ENCODE peak calls at places on chromosomes 1 and 21, in six cellular contexts. K, D, X, U, T and J are unnamed samples.

GRCh38 chr1:182913401-182913800 is 39.6 kb downstream of the SHCBP1L start:
- DNase-seq in K (no peak), D (no peak), X (no peak), U (no peak), T (no peak), J (no peak)

GRCh38 chr1:41314781-41315481 is 46.3 kb upstream of the FOXO6 start:
- DNase-seq in K (no peak), D (no peak), X (no peak), U (no peak), T (no peak), J (no peak)

GRCh38 chr1:234620272-234620711 is 10.3 kb upstream of the IRF2BP2 start:
- DNase-seq in K (no peak), D (no peak), X (no peak), U (no peak), T (no peak), J (peak; percentile 30)

GRCh38 chr1:179807691-179808485 is 64.8 kb downstream of the FAM163A start:
- DNase-seq in K (no peak), D (no peak), X (no peak), U (no peak), T (no peak), J (no peak)

GRCh38 chr1:9900142-9901043 is 9.7 kb downstream of the CTNNBIP1 start:
- DNase-seq in K (peak; percentile 39), D (no peak), X (peak; percentile 92), U (no peak), T (no peak), J (no peak)

GRCh38 chr1:31095298-31095981 is 29.9 kb upstream of the PUM1 start:
- DNase-seq in K (no peak), D (no peak), X (no peak), U (no peak), T (no peak), J (no peak)

GRCh38 chr1:185559684-185560310 is 174.4 kb upstream of the HMCN1 start:
- DNase-seq in K (no peak), D (peak; percentile 55), X (peak; percentile 23), U (peak; percentile 58), T (no peak), J (peak; percentile 43)

GRCh38 chr1:11053758-11054137 is 6.1 kb downstream of the SRM start:
- DNase-seq in K (no peak), D (no peak), X (no peak), U (peak; percentile 78), T (no peak), J (no peak)

GRCh38 chr21:31670065-31670464 is 10.6 kb downstream of the SOD1 start:
- DNase-seq in K (no peak), D (no peak), X (no peak), U (no peak), T (no peak), J (no peak)